ENCODE peak calls at places on chromosome 11, in six cellular contexts. One of them, this sample, is unnamed.

GRCh38 chr11:12706531-12707499 is 32.6 kb downstream of the TEAD1 start:
- DNase-seq in IMR-90: no peak
- DNase-seq in SK-N-SH: no peak
- DNase-seq in K562: peak
- DNase-seq in HepG2: peak
- DNase-seq in GM12878: no peak
- DNase-seq in this sample: no peak

GRCh38 chr11:18749681-18750319 is 23.8 kb upstream of the IGSF22 start:
- DNase-seq in IMR-90: peak
- DNase-seq in SK-N-SH: peak
- DNase-seq in K562: no peak
- DNase-seq in HepG2: peak
- DNase-seq in GM12878: no peak
- DNase-seq in this sample: peak

GRCh38 chr11:61546663-61547062 is 34.2 kb downstream of the SYT7 start:
- DNase-seq in IMR-90: no peak
- DNase-seq in SK-N-SH: no peak
- DNase-seq in K562: no peak
- DNase-seq in HepG2: no peak
- DNase-seq in GM12878: no peak
- DNase-seq in this sample: no peak

GRCh38 chr11:14373941-14374646 is 15.1 kb upstream of the RRAS2 start:
- DNase-seq in IMR-90: peak
- DNase-seq in SK-N-SH: no peak
- DNase-seq in K562: no peak
- DNase-seq in HepG2: peak
- DNase-seq in GM12878: no peak
- DNase-seq in this sample: no peak

GRCh38 chr11:68751331-68751856 is at the start of gene TESMIN:
- DNase-seq in IMR-90: peak
- DNase-seq in SK-N-SH: peak
- DNase-seq in K562: peak
- DNase-seq in HepG2: peak
- DNase-seq in GM12878: peak
- DNase-seq in this sample: peak

GRCh38 chr11:65352783-65353182 is 1.8 kb upstream of the TIGD3 start:
- DNase-seq in IMR-90: peak
- DNase-seq in SK-N-SH: no peak
- DNase-seq in K562: no peak
- DNase-seq in HepG2: no peak
- DNase-seq in GM12878: no peak
- DNase-seq in this sample: no peak

GRCh38 chr11:57491371-57492061 is 24.0 kb downstream of the SLC43A1 start:
- DNase-seq in IMR-90: no peak
- DNase-seq in SK-N-SH: peak
- DNase-seq in K562: peak
- DNase-seq in HepG2: peak
- DNase-seq in GM12878: no peak
- DNase-seq in this sample: peak

GRCh38 chr11:11415786-11416390 is 62.8 kb upstream of the CSNK2A3 start:
- DNase-seq in IMR-90: no peak
- DNase-seq in SK-N-SH: no peak
- DNase-seq in K562: no peak
- DNase-seq in HepG2: no peak
- DNase-seq in GM12878: no peak
- DNase-seq in this sample: no peak

GRCh38 chr11:94746721-94747120 is 21.4 kb upstream of the AMOTL1 start:
- DNase-seq in IMR-90: no peak
- DNase-seq in SK-N-SH: no peak
- DNase-seq in K562: no peak
- DNase-seq in HepG2: no peak
- DNase-seq in GM12878: no peak
- DNase-seq in this sample: peak

GRCh38 chr11:103830205-103830604 is 206.2 kb upstream of the DDI1 start:
- DNase-seq in IMR-90: no peak
- DNase-seq in SK-N-SH: no peak
- DNase-seq in K562: no peak
- DNase-seq in HepG2: no peak
- DNase-seq in GM12878: no peak
- DNase-seq in this sample: no peak

GRCh38 chr11:10518891-10519290 is 22.1 kb downstream of the RNF141 start:
- DNase-seq in IMR-90: no peak
- DNase-seq in SK-N-SH: no peak
- DNase-seq in K562: no peak
- DNase-seq in HepG2: no peak
- DNase-seq in GM12878: no peak
- DNase-seq in this sample: no peak

GRCh38 chr11:63667993-63668392 is 3.2 kb downstream of the ATL3 start:
- DNase-seq in IMR-90: peak
- DNase-seq in SK-N-SH: no peak
- DNase-seq in K562: no peak
- DNase-seq in HepG2: no peak
- DNase-seq in GM12878: no peak
- DNase-seq in this sample: peak

GRCh38 chr11:1751521-1751921 is 1.1 kb upstream of the IFITM10 start:
- DNase-seq in IMR-90: no peak
- DNase-seq in SK-N-SH: no peak
- DNase-seq in K562: no peak
- DNase-seq in HepG2: no peak
- DNase-seq in GM12878: no peak
- DNase-seq in this sample: no peak

GRCh38 chr11:1751999-1752906 is 1.9 kb upstream of the IFITM10 start:
- DNase-seq in IMR-90: no peak
- DNase-seq in SK-N-SH: peak
- DNase-seq in K562: no peak
- DNase-seq in HepG2: no peak
- DNase-seq in GM12878: no peak
- DNase-seq in this sample: no peak

GRCh38 chr11:1749787-1750351 is 526 bp downstream of the IFITM10 start:
- DNase-seq in IMR-90: peak
- DNase-seq in SK-N-SH: no peak
- DNase-seq in K562: no peak
- DNase-seq in HepG2: no peak
- DNase-seq in GM12878: no peak
- DNase-seq in this sample: no peak

GRCh38 chr11:1750481-1750839 is at the start of gene IFITM10:
- DNase-seq in IMR-90: no peak
- DNase-seq in SK-N-SH: peak
- DNase-seq in K562: peak
- DNase-seq in HepG2: no peak
- DNase-seq in GM12878: no peak
- DNase-seq in this sample: no peak

GRCh38 chr11:1750840-1751520 is 585 bp upstream of the IFITM10 start:
- DNase-seq in IMR-90: no peak
- DNase-seq in SK-N-SH: peak
- DNase-seq in K562: no peak
- DNase-seq in HepG2: no peak
- DNase-seq in GM12878: no peak
- DNase-seq in this sample: no peak
- TF ChIP-seq SMC3 in IMR-90: no peak
- TF ChIP-seq SMC3 in SK-N-SH: no peak
- TF ChIP-seq SMC3 in K562: no peak
- TF ChIP-seq SMC3 in HepG2: no peak
- TF ChIP-seq SMC3 in GM12878: no peak
- TF ChIP-seq SMC3 in this sample: no peak

DNA sequence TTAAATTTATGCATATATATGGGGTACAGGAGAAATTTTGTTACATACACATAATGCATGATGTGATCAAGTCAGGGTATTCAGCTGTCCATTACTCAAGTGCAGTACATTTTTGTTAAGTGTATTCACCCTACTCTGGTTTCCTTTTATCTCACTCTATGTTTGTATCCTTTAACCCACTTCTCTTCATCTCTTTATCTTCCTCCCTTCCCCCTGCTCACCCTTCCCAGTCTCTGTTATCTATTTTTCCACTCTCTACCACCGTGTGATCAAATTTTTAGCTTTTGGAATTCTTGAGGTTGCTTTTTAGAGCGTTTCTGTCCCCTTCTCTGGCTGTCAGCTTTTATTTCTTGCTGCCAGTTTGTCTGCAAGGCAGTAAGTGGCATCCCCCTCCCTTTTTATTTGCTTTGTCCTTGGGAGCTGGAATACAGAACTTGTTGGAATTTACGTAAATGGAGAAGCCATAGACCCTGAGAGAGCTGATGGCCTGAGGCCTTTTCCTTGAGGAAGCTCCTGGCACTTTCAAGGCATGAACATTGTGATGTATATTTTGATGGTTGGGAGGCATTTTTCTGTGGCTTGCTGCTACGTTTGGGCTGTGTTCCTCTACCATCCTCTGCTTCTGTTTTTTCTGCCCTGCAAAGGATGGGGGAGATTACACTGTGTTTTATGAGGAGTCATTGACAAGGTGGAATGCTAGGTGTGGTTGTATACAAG is 148.6 kb downstream of the LDLRAD3 start:
- DNase-seq in IMR-90: peak
- DNase-seq in SK-N-SH: no peak
- DNase-seq in K562: no peak
- DNase-seq in HepG2: no peak
- DNase-seq in GM12878: no peak
- DNase-seq in this sample: no peak
- TF ChIP-seq SMC3 in IMR-90: no peak
- TF ChIP-seq SMC3 in SK-N-SH: no peak
- TF ChIP-seq SMC3 in K562: no peak
- TF ChIP-seq SMC3 in HepG2: no peak
- TF ChIP-seq SMC3 in GM12878: no peak
- TF ChIP-seq SMC3 in this sample: no peak

DNA sequence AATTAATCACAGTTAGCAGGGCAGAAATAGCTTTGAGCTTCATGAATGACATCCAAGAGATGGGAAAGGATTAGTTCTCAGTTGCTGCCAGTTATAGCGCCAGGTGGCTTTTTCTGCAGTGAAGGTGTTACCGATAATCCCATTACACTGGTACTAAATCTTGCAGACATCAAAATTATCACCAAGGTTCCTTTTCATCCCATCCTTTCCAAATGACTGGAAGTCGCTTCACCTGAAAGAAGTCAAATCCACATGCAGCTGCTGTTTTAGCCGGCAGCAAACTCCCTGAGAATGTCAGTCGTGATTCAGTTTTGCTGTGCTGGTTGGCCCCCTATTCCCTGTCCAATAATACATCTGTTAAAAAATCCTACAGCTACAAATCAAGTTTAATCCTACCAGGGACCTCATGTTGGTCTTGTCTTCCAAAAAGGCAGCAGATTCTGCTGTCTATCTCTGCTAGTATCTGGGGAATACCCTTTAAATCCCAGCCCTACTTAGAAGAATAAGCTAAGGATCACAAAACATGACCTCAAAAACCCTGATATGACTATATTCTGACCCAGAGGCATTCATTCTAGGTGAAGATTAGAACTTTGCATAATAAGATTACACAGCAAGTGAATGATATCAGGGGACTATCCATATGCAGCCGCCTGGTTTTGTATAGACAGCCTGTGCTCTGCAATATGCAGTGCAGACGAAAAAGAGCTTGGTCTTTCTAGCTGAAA is 31.7 kb downstream of the IMMP1L start:
- DNase-seq in IMR-90: no peak
- DNase-seq in SK-N-SH: peak
- DNase-seq in K562: no peak
- DNase-seq in HepG2: no peak
- DNase-seq in GM12878: no peak
- DNase-seq in this sample: no peak
- TF ChIP-seq SMC3 in IMR-90: no peak
- TF ChIP-seq SMC3 in SK-N-SH: no peak
- TF ChIP-seq SMC3 in K562: no peak
- TF ChIP-seq SMC3 in HepG2: no peak
- TF ChIP-seq SMC3 in GM12878: no peak
- TF ChIP-seq SMC3 in this sample: no peak

DNA sequence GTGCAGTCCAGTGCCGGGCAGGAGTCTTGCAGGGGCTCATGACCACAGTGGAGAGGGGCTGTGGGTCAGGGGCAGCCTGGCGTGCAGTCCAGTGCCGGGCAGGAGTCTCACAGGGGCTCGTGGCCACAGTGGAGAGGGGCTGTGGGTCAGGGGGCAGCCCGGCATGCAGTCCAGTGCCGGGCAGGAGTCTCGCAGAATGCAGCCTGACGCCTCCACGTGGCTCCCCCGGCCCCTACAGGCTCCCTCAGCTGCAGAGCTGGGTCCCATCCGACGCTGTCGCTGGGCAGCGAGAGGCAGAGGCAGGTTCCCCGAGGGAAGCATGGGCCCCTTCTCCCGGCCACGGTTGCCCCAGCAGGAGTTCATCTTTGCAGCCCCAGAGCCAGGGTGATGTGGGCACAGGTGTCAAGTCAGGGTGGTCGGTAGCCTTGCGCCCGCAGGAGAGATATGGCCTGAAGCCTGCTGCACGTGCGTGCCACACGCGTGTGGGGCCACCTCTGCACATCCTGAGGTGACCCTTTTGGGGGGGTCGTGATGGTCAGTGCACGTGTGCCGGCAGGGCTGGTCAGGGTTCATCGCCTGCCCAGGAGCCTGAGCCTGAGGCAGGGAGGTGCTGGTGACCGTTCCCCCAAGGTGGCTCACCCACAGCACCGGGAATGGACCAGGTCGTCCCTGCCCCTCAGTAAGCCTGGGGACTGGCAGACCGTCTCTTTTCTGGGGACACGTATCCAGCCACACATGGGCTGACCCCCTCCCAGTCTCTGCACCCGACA is 2.9 kb downstream of the IFITM5 start:
- DNase-seq in IMR-90: no peak
- DNase-seq in SK-N-SH: no peak
- DNase-seq in K562: no peak
- DNase-seq in HepG2: no peak
- DNase-seq in GM12878: no peak
- DNase-seq in this sample: no peak
- TF ChIP-seq SMC3 in IMR-90: no peak
- TF ChIP-seq SMC3 in SK-N-SH: no peak
- TF ChIP-seq SMC3 in K562: no peak
- TF ChIP-seq SMC3 in HepG2: no peak
- TF ChIP-seq SMC3 in GM12878: no peak
- TF ChIP-seq SMC3 in this sample: no peak

GRCh38 chr11:134074346-134074745 is 5.5 kb downstream of the JAM3 start:
- DNase-seq in IMR-90: no peak
- DNase-seq in SK-N-SH: no peak
- DNase-seq in K562: no peak
- DNase-seq in HepG2: no peak
- DNase-seq in GM12878: no peak
- DNase-seq in this sample: no peak

GRCh38 chr11:134069426-134069921 is 602 bp downstream of the JAM3 start:
- DNase-seq in IMR-90: peak
- DNase-seq in SK-N-SH: peak
- DNase-seq in K562: no peak
- DNase-seq in HepG2: no peak
- DNase-seq in GM12878: no peak
- DNase-seq in this sample: no peak

GRCh38 chr11:134069996-134070845 is 1.3 kb downstream of the JAM3 start:
- DNase-seq in IMR-90: no peak
- DNase-seq in SK-N-SH: no peak
- DNase-seq in K562: no peak
- DNase-seq in HepG2: no peak
- DNase-seq in GM12878: no peak
- DNase-seq in this sample: no peak

GRCh38 chr11:134071306-134071705 is 2.4 kb downstream of the JAM3 start:
- DNase-seq in IMR-90: no peak
- DNase-seq in SK-N-SH: no peak
- DNase-seq in K562: no peak
- DNase-seq in HepG2: no peak
- DNase-seq in GM12878: no peak
- DNase-seq in this sample: no peak

GRCh38 chr11:134071766-134072403 is 3.0 kb downstream of the JAM3 start:
- DNase-seq in IMR-90: peak
- DNase-seq in SK-N-SH: no peak
- DNase-seq in K562: no peak
- DNase-seq in HepG2: no peak
- DNase-seq in GM12878: no peak
- DNase-seq in this sample: no peak
- TF ChIP-seq SMC3 in IMR-90: no peak
- TF ChIP-seq SMC3 in SK-N-SH: no peak
- TF ChIP-seq SMC3 in K562: no peak
- TF ChIP-seq SMC3 in HepG2: no peak
- TF ChIP-seq SMC3 in GM12878: no peak
- TF ChIP-seq SMC3 in this sample: no peak

GRCh38 chr11:111525456-111525855 is 10.9 kb downstream of the HOATZ start:
- DNase-seq in IMR-90: no peak
- DNase-seq in SK-N-SH: no peak
- DNase-seq in K562: no peak
- DNase-seq in HepG2: no peak
- DNase-seq in GM12878: no peak
- DNase-seq in this sample: no peak
- TF ChIP-seq SMC3 in IMR-90: no peak
- TF ChIP-seq SMC3 in SK-N-SH: no peak
- TF ChIP-seq SMC3 in K562: no peak
- TF ChIP-seq SMC3 in HepG2: no peak
- TF ChIP-seq SMC3 in GM12878: no peak
- TF ChIP-seq SMC3 in this sample: no peak